ENCODE peak calls at places on chromosome 14, in eight cellular contexts. L, W, Q, Z, M, J, S and C are unnamed samples.

GRCh38 chr14:74913393-74913792 is 9.7 kb downstream of the RPS6KL1 start:
- DNase-seq in M (no peak), J (no peak), W (no peak), L (no peak), Z (no peak), S (no peak), Q (no peak), C (no peak)

GRCh38 chr14:95500772-95501401 is 15.6 kb downstream of the SYNE3 start:
- DNase-seq in M (no peak), J (peak; percentile 73), L (no peak), W (peak; percentile 51), Q (no peak), Z (peak; percentile 36), S (peak; percentile 90), C (no peak)

GRCh38 chr14:67477926-67478915 is 10.3 kb downstream of the TMEM229B start:
- DNase-seq in S (no peak), M (no peak), L (no peak), Q (no peak), Z (no peak), W (no peak), J (no peak), C (no peak)

GRCh38 chr14:29814153-29815057 is 113.2 kb downstream of the PRKD1 start:
- DNase-seq in S (peak; percentile 44), Q (no peak), J (no peak), L (peak; percentile 85), Z (peak; percentile 85), W (peak; percentile 79), M (peak; percentile 63), C (no peak)

GRCh38 chr14:101359221-101360044 is 201.9 kb upstream of the DIO3 start:
- DNase-seq in W (no peak), J (no peak), L (peak; percentile 71), S (no peak), Z (peak; percentile 26), Q (no peak), M (no peak), C (no peak)

GRCh38 chr14:70448633-70449032 is 3.3 kb upstream of the ADAM21 start:
- DNase-seq in S (peak; percentile 62), W (no peak), Z (no peak), J (peak; percentile 30), L (no peak), Q (peak; percentile 6), M (no peak), C (no peak)

GRCh38 chr14:69013943-69014782 is 35.1 kb upstream of the ACTN1 start:
- DNase-seq in S (peak; percentile 83), J (peak; percentile 64), Q (peak; percentile 98), W (peak; percentile 83), Z (peak; percentile 53), M (peak; percentile 27), L (no peak), C (no peak)

GRCh38 chr14:100078997-100079561 is 13.9 kb downstream of the EVL start:
- DNase-seq in M (no peak), S (peak; percentile 72), Z (peak; percentile 17), Q (peak; percentile 95), W (peak; percentile 47), J (peak; percentile 9), L (no peak), C (peak; percentile 50)

GRCh38 chr14:28772613-28773012 is 6.0 kb downstream of the FOXG1 start:
- DNase-seq in L (no peak), M (no peak), J (no peak), S (no peak), Q (no peak), W (no peak), Z (no peak), C (no peak)

GRCh38 chr14:67187826-67188225 is 1.4 kb upstream of the GARIN2 start:
- DNase-seq in Q (no peak), J (no peak), M (no peak), Z (peak; percentile 13), W (peak; percentile 69), S (peak; percentile 86), L (no peak), C (no peak)

GRCh38 chr14:100147691-100148464 is 11.6 kb downstream of the DEGS2 start:
- DNase-seq in M (no peak), S (no peak), Z (no peak), W (no peak), J (no peak), L (no peak), Q (no peak), C (no peak)

DNA sequence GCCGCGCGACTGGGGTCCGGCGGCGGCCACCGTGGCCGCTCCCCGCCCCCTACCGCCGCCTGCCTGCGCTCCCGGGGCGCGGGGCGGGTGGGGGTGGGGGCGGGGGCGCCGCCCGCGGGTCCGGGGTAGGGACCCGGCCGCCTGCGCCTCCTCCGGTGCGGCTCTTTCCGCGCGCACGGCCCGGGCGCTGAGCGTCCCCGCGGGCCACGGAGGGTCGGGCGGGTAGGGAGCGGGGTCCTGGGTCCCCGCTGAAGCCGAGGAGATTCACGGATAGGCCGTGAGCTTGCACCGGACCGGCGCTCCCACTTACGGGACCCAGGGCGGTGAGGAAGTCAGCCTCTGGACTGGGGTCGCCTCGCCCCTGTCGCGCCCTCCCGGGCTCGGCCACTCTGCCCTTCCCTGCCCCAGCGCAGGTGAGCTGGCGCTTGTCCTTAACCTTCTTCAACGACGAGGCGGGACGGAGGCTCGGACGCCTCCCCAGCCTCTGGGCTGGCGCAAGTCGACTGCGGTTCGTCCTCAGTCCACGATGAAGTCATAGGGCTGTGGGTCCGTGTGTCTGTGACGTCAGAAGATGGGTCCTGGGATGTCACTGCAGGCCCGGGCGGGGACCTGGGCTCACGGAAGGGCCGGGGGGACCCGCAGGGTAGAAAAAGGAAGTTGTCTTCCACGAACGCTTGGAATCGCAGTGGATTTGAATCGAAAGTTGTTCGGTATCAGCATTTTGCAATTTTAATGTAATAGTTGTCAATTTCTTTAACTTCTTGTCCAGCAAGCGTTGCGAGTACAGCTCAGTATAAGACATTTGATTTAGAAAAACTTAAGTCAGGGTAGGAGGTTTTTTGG is 572 bp downstream of the FBXO34 start:
- DNase-seq in L (peak; percentile 64), J (peak; percentile 79), M (peak; percentile 64), Q (peak; percentile 87), S (peak; percentile 84), Z (peak; percentile 72), W (peak; percentile 68), C (peak; percentile 93)
- TF ChIP-seq POLR2A in L (peak; percentile 65), J (no peak), M (no peak), Q (peak; percentile 36), S (peak; percentile 64), Z (peak; percentile 68), W (no peak), C (peak; percentile 77)

GRCh38 chr14:21200752-21201461 is 45.0 kb upstream of the OR5AU1 start:
- DNase-seq in Q (no peak), L (no peak), Z (no peak), J (no peak), W (no peak), M (no peak), S (no peak), C (no peak)

GRCh38 chr14:21203470-21204166 is 47.8 kb upstream of the OR5AU1 start:
- DNase-seq in W (no peak), Q (no peak), Z (no peak), M (no peak), L (no peak), J (no peak), S (no peak), C (no peak)

GRCh38 chr14:21199611-21200570 is 44.0 kb upstream of the OR5AU1 start:
- DNase-seq in S (peak; percentile 80), L (no peak), M (no peak), W (no peak), Q (no peak), Z (no peak), J (no peak), C (no peak)

GRCh38 chr14:21202463-21203358 is 46.8 kb upstream of the OR5AU1 start:
- DNase-seq in M (no peak), J (no peak), Z (no peak), L (no peak), W (no peak), S (no peak), Q (no peak), C (no peak)

GRCh38 chr14:21201732-21202462 is 46.0 kb upstream of the OR5AU1 start:
- DNase-seq in W (no peak), Q (no peak), J (no peak), L (no peak), S (no peak), M (no peak), Z (no peak), C (no peak)
- TF ChIP-seq POLR2A in W (no peak), Q (no peak), J (peak; percentile 33), L (no peak), S (no peak), M (no peak), Z (no peak), C (no peak)

GRCh38 chr14:64504897-64505771 is 564 bp downstream of the ZBTB1 start:
- DNase-seq in M (peak; percentile 93), S (peak; percentile 83), J (peak; percentile 83), L (peak; percentile 89), Q (peak; percentile 90), Z (peak; percentile 90), W (peak; percentile 90), C (peak; percentile 89)

GRCh38 chr14:64503184-64503433 is 529 bp downstream of the ZBTB25 start:
- DNase-seq in L (peak; percentile 66), J (no peak), S (no peak), Q (no peak), M (no peak), W (no peak), Z (no peak), C (no peak)

GRCh38 chr14:64504310-64504896 is at the start of gene ZBTB1:
- DNase-seq in Z (peak; percentile 83), L (peak; percentile 77), J (peak; percentile 91), S (peak; percentile 86), M (peak; percentile 85), W (peak; percentile 83), Q (peak; percentile 95), C (peak; percentile 87)

GRCh38 chr14:64502476-64503183 is 1.0 kb downstream of the ZBTB25 start:
- DNase-seq in L (peak; percentile 36), Q (no peak), M (no peak), J (peak; percentile 52), W (peak; percentile 43), Z (peak; percentile 51), S (peak; percentile 16), C (peak; percentile 67)

GRCh38 chr14:64503434-64504309 is at the start of gene ZBTB25:
- DNase-seq in J (peak; percentile 95), Z (peak; percentile 92), W (peak; percentile 89), L (peak; percentile 91), Q (peak; percentile 94), S (peak; percentile 93), M (peak; percentile 87), C (peak; percentile 94)
- TF ChIP-seq POLR2A in J (peak; percentile 84), Z (peak; percentile 90), W (no peak), L (peak; percentile 78), Q (peak; percentile 85), S (peak; percentile 72), M (no peak), C (peak; percentile 82)

DNA sequence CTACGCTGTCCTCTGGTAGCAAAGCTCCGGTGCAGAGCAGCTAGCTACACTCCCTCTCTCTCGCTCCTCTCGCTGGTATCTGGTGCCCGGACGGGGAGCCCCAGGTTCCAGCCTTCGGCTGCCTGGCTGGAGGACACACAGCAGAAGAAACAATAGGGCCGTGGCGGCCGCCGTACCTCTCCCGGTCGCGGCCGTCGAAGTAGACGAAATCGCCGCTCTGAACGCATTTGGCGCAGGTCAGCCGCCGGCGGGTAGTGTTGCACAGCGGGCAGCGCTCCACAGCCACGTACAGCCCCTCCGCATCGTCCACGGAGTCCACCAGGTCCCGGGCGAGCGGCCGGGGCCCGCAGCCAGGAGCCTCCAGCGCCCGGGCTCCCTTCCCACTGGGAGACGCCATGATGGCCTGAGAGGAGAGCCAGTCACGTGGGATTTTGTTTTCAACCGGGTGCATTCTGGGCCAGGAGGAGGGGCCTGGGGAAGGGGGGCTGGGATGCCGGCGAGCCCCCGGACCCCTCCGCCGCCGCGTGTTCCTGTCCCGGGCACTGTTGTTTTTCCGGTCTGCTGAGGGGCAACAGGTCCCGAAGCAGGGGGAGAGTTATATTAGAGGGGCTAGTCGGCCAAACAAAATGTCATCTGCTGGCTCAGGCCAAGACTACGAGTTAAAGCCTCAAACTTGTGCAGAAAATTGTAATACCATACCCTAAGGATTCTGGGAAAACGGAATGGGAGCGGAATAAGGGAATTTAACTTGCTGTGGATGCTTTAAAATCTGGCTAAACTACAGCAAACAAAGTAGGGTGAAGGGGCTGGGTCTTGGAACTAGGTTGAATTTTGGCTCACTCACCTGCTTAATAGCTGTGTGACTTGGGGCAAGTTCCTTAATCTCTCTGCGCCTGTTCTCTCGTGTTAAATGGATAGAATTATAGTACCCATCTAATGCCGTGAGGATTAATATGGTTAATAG is at the start of gene ATG14:
- DNase-seq in L (peak; percentile 89), Z (peak; percentile 90), M (peak; percentile 89), S (peak; percentile 76), W (peak; percentile 82), J (peak; percentile 90), Q (peak; percentile 86), C (peak; percentile 87)
- TF ChIP-seq POLR2A in L (peak; percentile 19), Z (peak; percentile 76), M (no peak), S (peak; percentile 88), W (no peak), J (no peak), Q (peak; percentile 74), C (peak; percentile 70)